ENCODE peak calls at places on chromosomes 3 and 15, in five cellular contexts. Z is hypothalamus; B is RCC 7860; C is amygdala; Y is effector CD4-positive, alpha-beta T cell. S is an unnamed sample.

GRCh38 chr15:77224352-77224751 is 153.4 kb upstream of the TSPAN3 start:
- DNase-seq in Z (no peak), Y (no peak), C (no peak), B (no peak), S (peak; percentile 67)

GRCh38 chr3:145899229-145899628 is 261.8 kb downstream of the PLOD2 start:
- DNase-seq in Y (no peak), C (no peak), Z (no peak), B (no peak), S (no peak)

GRCh38 chr3:27105904-27106303 is 263.3 kb downstream of the NEK10 start:
- DNase-seq in Y (no peak), B (no peak), C (no peak), Z (no peak), S (peak; percentile 60)

GRCh38 chr3:134080761-134081160 is 51.0 kb upstream of the SLCO2A1 start:
- DNase-seq in Y (no peak), Z (no peak), B (no peak), C (no peak), S (no peak)

GRCh38 chr3:98890960-98891910 is 10.3 kb downstream of the DCBLD2 start:
- DNase-seq in C (no peak), Y (no peak), Z (no peak), B (no peak), S (no peak)

GRCh38 chr3:172717493-172718088 is 6.7 kb upstream of the NCEH1 start:
- DNase-seq in Y (no peak), Z (no peak), C (no peak), B (no peak), S (no peak)

GRCh38 chr3:59133350-59133749 is 83.5 kb upstream of the CFAP20DC start:
- DNase-seq in Y (no peak), B (no peak), Z (no peak), C (no peak), S (no peak)

GRCh38 chr3:25457642-25458419 is 29.8 kb downstream of the RARB start:
- DNase-seq in B (no peak), C (no peak), Z (no peak), Y (no peak), S (no peak)

GRCh38 chr15:51388726-51389125 is 47.3 kb downstream of the GLDN start:
- DNase-seq in Y (no peak), Z (no peak), B (no peak), C (no peak), S (no peak)

GRCh38 chr15:34125945-34126344 is 24.1 kb downstream of the PGBD4 start:
- DNase-seq in Z (no peak), C (no peak), B (no peak), Y (no peak), S (no peak)